ENCODE peak calls at places on chromosomes 7 and 10, in five cellular contexts. One of them, this sample, is unnamed.

GRCh38 chr7:17937506-17938115 is 2.7 kb downstream of the SNX13 start:
- DNase-seq in dorsolateral prefrontal cortex: no peak
- DNase-seq in astrocyte of the cerebellum: no peak
- DNase-seq in MM.1S: no peak
- DNase-seq in OCI-LY7: no peak
- DNase-seq in this sample: no peak

GRCh38 chr7:25407932-25408480 is 179.7 kb upstream of the NPVF start:
- DNase-seq in dorsolateral prefrontal cortex: no peak
- DNase-seq in MM.1S: no peak
- DNase-seq in OCI-LY7: no peak
- DNase-seq in astrocyte of the cerebellum: no peak
- DNase-seq in this sample: no peak

GRCh38 chr7:40482794-40483374 is 348.1 kb downstream of the SUGCT start:
- DNase-seq in astrocyte of the cerebellum: no peak
- DNase-seq in dorsolateral prefrontal cortex: no peak
- DNase-seq in MM.1S: no peak
- DNase-seq in OCI-LY7: no peak
- DNase-seq in this sample: no peak

GRCh38 chr7:38512704-38513103 is 118.5 kb downstream of the AMPH start:
- DNase-seq in dorsolateral prefrontal cortex: no peak
- DNase-seq in MM.1S: no peak
- DNase-seq in OCI-LY7: no peak
- DNase-seq in astrocyte of the cerebellum: no peak
- DNase-seq in this sample: no peak

GRCh38 chr10:88379575-88379974 is 203.5 kb downstream of the RNLS start:
- DNase-seq in astrocyte of the cerebellum: no peak
- DNase-seq in MM.1S: no peak
- DNase-seq in OCI-LY7: no peak
- DNase-seq in dorsolateral prefrontal cortex: no peak
- DNase-seq in this sample: no peak

GRCh38 chr10:760622-761021 is 71.2 kb upstream of the DIP2C start:
- DNase-seq in dorsolateral prefrontal cortex: no peak
- DNase-seq in astrocyte of the cerebellum: no peak
- DNase-seq in MM.1S: no peak
- DNase-seq in OCI-LY7: peak
- DNase-seq in this sample: no peak

GRCh38 chr7:953547-954327 is 743 bp downstream of the ADAP1 start:
- DNase-seq in MM.1S: no peak
- DNase-seq in dorsolateral prefrontal cortex: peak
- DNase-seq in OCI-LY7: no peak
- DNase-seq in astrocyte of the cerebellum: no peak
- DNase-seq in this sample: no peak

GRCh38 chr7:31856366-31856765 is 169.4 kb downstream of the PPP1R17 start:
- DNase-seq in MM.1S: no peak
- DNase-seq in dorsolateral prefrontal cortex: no peak
- DNase-seq in OCI-LY7: no peak
- DNase-seq in astrocyte of the cerebellum: no peak
- DNase-seq in this sample: no peak

GRCh38 chr7:7765422-7765821 is 47.0 kb upstream of the RPA3 start:
- DNase-seq in astrocyte of the cerebellum: no peak
- DNase-seq in dorsolateral prefrontal cortex: no peak
- DNase-seq in MM.1S: peak
- DNase-seq in OCI-LY7: no peak
- DNase-seq in this sample: no peak

GRCh38 chr7:1547777-1548437 is 8.1 kb downstream of the TMEM184A start:
- DNase-seq in astrocyte of the cerebellum: no peak
- DNase-seq in MM.1S: no peak
- DNase-seq in OCI-LY7: no peak
- DNase-seq in dorsolateral prefrontal cortex: no peak
- DNase-seq in this sample: no peak

GRCh38 chr7:104156842-104157277 is 51.0 kb downstream of the ORC5 start:
- DNase-seq in astrocyte of the cerebellum: peak
- DNase-seq in MM.1S: peak
- DNase-seq in OCI-LY7: peak
- DNase-seq in dorsolateral prefrontal cortex: no peak
- DNase-seq in this sample: peak

GRCh38 chr7:117827861-117828260 is 45.4 kb downstream of the CTTNBP2 start:
- DNase-seq in MM.1S: no peak
- DNase-seq in astrocyte of the cerebellum: peak
- DNase-seq in OCI-LY7: no peak
- DNase-seq in dorsolateral prefrontal cortex: no peak
- DNase-seq in this sample: no peak

GRCh38 chr10:110306452-110306768 is 1.7 kb upstream of the SMNDC1 start:
- DNase-seq in dorsolateral prefrontal cortex: no peak
- DNase-seq in MM.1S: no peak
- DNase-seq in OCI-LY7: no peak
- DNase-seq in astrocyte of the cerebellum: no peak
- DNase-seq in this sample: no peak
- H3K4me3 ChIP-seq in dorsolateral prefrontal cortex: no peak
- H3K4me3 ChIP-seq in MM.1S: peak
- H3K4me3 ChIP-seq in OCI-LY7: peak
- H3K4me3 ChIP-seq in astrocyte of the cerebellum: no peak
- H3K4me3 ChIP-seq in this sample: no peak

DNA sequence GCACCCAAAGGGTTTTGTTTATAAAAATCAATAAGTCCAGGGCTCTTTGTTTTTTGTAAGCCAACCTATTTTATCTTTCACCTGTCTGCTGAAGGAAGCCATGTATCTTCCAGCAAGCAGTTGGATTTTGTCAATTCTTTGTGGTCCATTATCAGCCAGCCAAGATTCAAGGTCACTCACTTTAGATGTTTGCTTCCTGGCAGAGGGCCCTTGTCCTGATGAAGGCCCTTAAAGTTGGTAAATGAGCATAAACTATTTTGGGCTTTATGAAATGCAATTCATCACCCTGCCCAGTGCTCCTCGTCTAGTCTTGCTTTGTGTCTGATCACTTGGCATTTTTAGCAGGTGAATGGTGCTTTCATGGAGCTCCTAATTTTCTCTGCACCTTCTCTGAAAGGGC is 1004.2 kb downstream of the GRID1 start:
- DNase-seq in MM.1S: no peak
- DNase-seq in astrocyte of the cerebellum: no peak
- DNase-seq in dorsolateral prefrontal cortex: no peak
- DNase-seq in OCI-LY7: no peak
- DNase-seq in this sample: no peak
- TF ChIP-seq CTCF in MM.1S: no peak
- TF ChIP-seq CTCF in astrocyte of the cerebellum: no peak
- TF ChIP-seq CTCF in dorsolateral prefrontal cortex: no peak
- TF ChIP-seq CTCF in OCI-LY7: no peak
- TF ChIP-seq CTCF in this sample: no peak

DNA sequence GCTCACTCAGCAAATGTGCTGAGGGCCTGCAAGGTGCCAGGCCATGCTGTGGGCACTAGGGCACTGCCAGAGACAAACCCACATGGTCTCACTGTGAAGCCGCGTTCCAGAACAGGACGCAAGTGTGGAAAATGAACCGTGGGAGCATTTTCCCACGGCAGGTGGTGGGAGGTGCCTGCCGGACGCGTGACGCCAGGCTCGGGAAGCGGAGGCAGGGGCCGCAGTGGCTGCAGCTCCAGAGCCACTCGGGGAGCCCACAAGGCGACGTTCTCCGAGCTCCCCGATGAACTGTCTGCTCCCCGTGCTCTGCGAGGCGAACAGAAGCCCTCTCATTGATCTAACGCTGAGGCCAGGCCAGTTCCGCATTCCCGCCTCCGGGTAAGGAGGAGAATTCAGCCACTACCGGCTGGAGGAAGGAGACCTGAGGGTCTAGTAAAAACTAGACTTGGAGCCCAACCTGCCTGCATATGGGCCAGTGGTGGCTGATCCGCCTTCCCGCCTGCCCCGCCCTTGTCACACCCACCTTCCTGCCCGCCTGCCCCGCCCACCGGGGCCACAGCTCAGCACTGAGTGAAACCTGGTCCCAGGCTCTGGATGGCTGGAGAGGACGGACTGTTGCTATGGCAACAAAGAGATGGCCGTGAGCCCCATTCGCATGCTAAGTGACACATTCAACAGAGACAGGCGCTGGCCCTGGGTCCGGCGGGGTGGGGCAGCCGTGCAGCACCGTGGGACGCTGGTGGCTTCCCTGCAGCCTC is 13.2 kb downstream of the ADGRA1 start:
- DNase-seq in dorsolateral prefrontal cortex: peak
- DNase-seq in MM.1S: peak
- DNase-seq in astrocyte of the cerebellum: no peak
- DNase-seq in OCI-LY7: no peak
- DNase-seq in this sample: no peak
- H3K4me3 ChIP-seq in dorsolateral prefrontal cortex: no peak
- H3K4me3 ChIP-seq in MM.1S: no peak
- H3K4me3 ChIP-seq in astrocyte of the cerebellum: no peak
- H3K4me3 ChIP-seq in OCI-LY7: no peak
- H3K4me3 ChIP-seq in this sample: no peak

GRCh38 chr7:151152935-151153513 is 14.5 kb downstream of the GBX1 start:
- DNase-seq in dorsolateral prefrontal cortex: no peak
- DNase-seq in OCI-LY7: no peak
- DNase-seq in MM.1S: no peak
- DNase-seq in astrocyte of the cerebellum: no peak
- DNase-seq in this sample: no peak
- TF ChIP-seq CTCF in dorsolateral prefrontal cortex: no peak
- TF ChIP-seq CTCF in OCI-LY7: peak
- TF ChIP-seq CTCF in MM.1S: no peak
- TF ChIP-seq CTCF in astrocyte of the cerebellum: peak
- TF ChIP-seq CTCF in this sample: peak

DNA sequence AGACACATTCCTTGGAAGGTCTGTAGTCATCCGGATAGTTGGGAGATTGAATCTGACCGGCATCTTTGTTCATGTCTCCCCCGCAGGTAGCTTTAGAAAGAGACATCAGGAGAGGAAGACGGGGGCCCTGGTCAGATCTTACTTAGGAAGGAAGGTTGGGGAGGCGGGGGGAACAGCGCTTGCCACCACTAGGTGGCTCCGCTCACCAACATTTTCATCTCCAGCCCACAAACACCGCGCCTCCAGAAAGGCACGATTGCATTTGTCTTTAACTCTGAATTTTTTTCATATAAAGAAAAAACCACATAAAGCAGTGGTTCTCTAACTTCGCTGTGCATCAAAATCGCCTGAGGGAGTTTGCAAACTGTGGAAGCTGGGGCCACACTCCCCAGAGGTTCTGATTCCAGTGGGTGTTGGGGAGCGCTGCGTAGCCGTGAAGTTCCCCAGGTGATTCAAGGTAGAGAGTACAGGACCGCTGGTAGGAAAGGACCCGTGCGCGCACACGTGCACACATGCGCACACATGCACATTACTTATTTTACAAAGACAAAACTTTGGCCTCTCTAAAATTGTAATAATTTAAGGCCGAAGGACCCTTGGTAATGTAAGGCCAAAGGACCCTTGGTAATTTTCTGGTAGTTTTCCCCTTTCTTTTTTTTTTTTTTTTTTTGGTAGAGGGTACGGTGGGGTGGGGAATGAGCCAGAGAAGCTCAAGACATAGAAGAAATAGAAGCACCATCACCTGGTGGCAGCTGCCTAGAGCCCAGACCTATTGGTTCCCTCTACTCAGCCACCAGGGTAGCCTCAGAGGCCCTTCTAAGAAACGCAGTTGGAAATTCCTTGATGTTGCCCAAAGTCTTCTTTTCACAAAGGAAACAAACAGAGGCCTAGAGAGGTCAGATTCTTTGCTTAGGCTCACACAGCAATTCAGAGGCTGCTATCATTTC is 37.4 kb upstream of the OPALIN start:
- DNase-seq in dorsolateral prefrontal cortex: peak
- DNase-seq in astrocyte of the cerebellum: peak
- DNase-seq in OCI-LY7: peak
- DNase-seq in MM.1S: peak
- DNase-seq in this sample: peak
- H3K4me3 ChIP-seq in dorsolateral prefrontal cortex: no peak
- H3K4me3 ChIP-seq in astrocyte of the cerebellum: no peak
- H3K4me3 ChIP-seq in OCI-LY7: no peak
- H3K4me3 ChIP-seq in MM.1S: no peak
- H3K4me3 ChIP-seq in this sample: no peak

DNA sequence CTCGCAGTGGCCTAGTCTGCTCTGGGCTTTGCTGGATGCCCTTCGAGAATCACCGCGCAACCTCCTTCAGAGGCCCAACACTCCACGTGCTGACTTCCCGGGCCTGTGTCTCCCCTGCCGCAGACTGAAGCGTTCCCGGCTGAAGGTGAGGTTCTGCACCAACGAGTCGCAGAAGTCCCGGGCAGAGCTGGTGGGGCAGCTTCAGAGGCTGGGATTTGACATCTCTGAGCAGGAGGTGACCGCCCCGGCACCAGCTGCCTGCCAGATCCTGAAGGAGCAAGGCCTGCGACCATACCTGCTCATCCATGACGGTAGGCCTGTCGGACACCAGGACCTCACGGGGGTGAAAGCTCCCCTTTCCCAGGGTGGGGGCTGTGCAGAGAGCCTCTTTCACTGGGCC is 22.4 kb downstream of the LHPP start:
- DNase-seq in dorsolateral prefrontal cortex: no peak
- DNase-seq in MM.1S: no peak
- DNase-seq in astrocyte of the cerebellum: no peak
- DNase-seq in OCI-LY7: no peak
- DNase-seq in this sample: no peak
- TF ChIP-seq CTCF in dorsolateral prefrontal cortex: no peak
- TF ChIP-seq CTCF in MM.1S: no peak
- TF ChIP-seq CTCF in astrocyte of the cerebellum: no peak
- TF ChIP-seq CTCF in OCI-LY7: no peak
- TF ChIP-seq CTCF in this sample: no peak

GRCh38 chr7:152577339-152577738 is 98.6 kb downstream of the XRCC2 start:
- DNase-seq in MM.1S: no peak
- DNase-seq in dorsolateral prefrontal cortex: no peak
- DNase-seq in astrocyte of the cerebellum: no peak
- DNase-seq in OCI-LY7: no peak
- DNase-seq in this sample: no peak
- H3K4me3 ChIP-seq in MM.1S: no peak
- H3K4me3 ChIP-seq in dorsolateral prefrontal cortex: no peak
- H3K4me3 ChIP-seq in astrocyte of the cerebellum: no peak
- H3K4me3 ChIP-seq in OCI-LY7: no peak
- H3K4me3 ChIP-seq in this sample: no peak

DNA sequence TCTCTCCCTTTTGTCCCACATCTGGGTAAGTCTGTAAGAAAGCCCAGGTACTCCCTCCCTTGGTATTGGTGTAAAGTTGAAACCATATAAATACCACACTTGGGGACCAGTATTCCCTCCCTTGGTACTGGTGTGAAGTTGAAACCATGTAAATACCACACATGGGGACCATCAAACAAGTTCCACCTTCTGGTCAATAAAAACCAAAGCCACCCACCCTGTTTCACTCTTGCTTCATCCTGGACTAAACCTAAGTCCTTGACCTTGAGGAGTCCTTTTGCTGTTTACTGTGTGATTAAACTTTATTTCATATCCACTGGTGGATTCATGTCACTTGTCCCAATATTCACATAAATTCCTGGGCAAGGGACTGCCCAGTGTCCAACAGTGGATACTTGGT is 8.4 kb downstream of the P4HA1 start:
- DNase-seq in dorsolateral prefrontal cortex: no peak
- DNase-seq in astrocyte of the cerebellum: no peak
- DNase-seq in OCI-LY7: no peak
- DNase-seq in MM.1S: no peak
- DNase-seq in this sample: no peak
- TF ChIP-seq CTCF in dorsolateral prefrontal cortex: no peak
- TF ChIP-seq CTCF in astrocyte of the cerebellum: no peak
- TF ChIP-seq CTCF in OCI-LY7: no peak
- TF ChIP-seq CTCF in MM.1S: no peak
- TF ChIP-seq CTCF in this sample: no peak